ENCODE peak calls at places on chromosomes 1 and 21, in seven cellular contexts. Q is GM06990, Z is mucosa of descending colon, S is NB4, N is astrocyte of the spinal cord, W is GM12865, T is GM23338. P is an unnamed sample.

GRCh38 chr1:92465256-92465647 is 21.5 kb downstream of the GFI1 start:
- DNase-seq in N (no peak), T (no peak), W (no peak), Z (no peak), Q (no peak), S (peak), P (no peak)

GRCh38 chr1:94929351-94929814 is 2.5 kb upstream of the CNN3 start:
- DNase-seq in N (no peak), S (no peak), W (no peak), Z (peak), T (no peak), Q (no peak), P (no peak)

GRCh38 chr1:44296067-44296466 is 59.0 kb downstream of the ERI3 start:
- DNase-seq in T (no peak), W (no peak), Z (no peak), N (no peak), Q (no peak), S (no peak), P (no peak)

GRCh38 chr1:234430691-234431090 is 48.3 kb downstream of the TARBP1 start:
- DNase-seq in T (no peak), N (no peak), S (no peak), Q (no peak), W (no peak), Z (no peak), P (no peak)

GRCh38 chr1:234612352-234613127 is 2.6 kb upstream of the IRF2BP2 start:
- DNase-seq in S (peak), Q (peak), N (peak), T (peak), Z (peak), W (peak), P (peak)

GRCh38 chr1:108892356-108893140 is 15.8 kb downstream of the GPSM2 start:
- DNase-seq in N (peak), T (no peak), Q (no peak), W (no peak), Z (no peak), S (no peak), P (no peak)

GRCh38 chr1:179141592-179142244 is 59.8 kb downstream of the TOR3A start:
- DNase-seq in W (no peak), T (no peak), N (peak), Q (no peak), S (no peak), Z (no peak), P (peak)

GRCh38 chr1:23791434-23792047 is 596 bp downstream of the LYPLA2 start:
- DNase-seq in W (peak), S (peak), T (peak), Q (no peak), N (no peak), Z (peak), P (peak)

GRCh38 chr21:34037009-34037408 is 36.4 kb upstream of the MRPS6 start:
- DNase-seq in Q (no peak), W (no peak), Z (no peak), S (no peak), T (no peak), N (no peak), P (no peak)

GRCh38 chr1:243708210-243708609 is 141.8 kb downstream of the AKT3 start:
- DNase-seq in S (peak), N (peak), T (no peak), Z (no peak), Q (no peak), W (peak), P (no peak)

GRCh38 chr1:110356379-110356778 is 17.2 kb downstream of the RBM15 start:
- DNase-seq in S (no peak), N (no peak), W (no peak), Q (no peak), Z (no peak), T (no peak), P (no peak)

GRCh38 chr1:242710286-242710685 is 185.8 kb upstream of the PLD5 start:
- DNase-seq in T (no peak), Z (no peak), S (no peak), W (no peak), Q (no peak), N (no peak), P (no peak)

GRCh38 chr1:112706505-112707216 is at the start of gene RHOC:
- DNase-seq in Q (peak), Z (peak), S (peak), T (peak), W (peak), N (peak), P (peak)

GRCh38 chr1:184423649-184424048 is 36.8 kb downstream of the C1orf21 start:
- DNase-seq in Z (no peak), Q (no peak), T (no peak), S (no peak), W (no peak), N (no peak), P (no peak)

GRCh38 chr1:184425449-184426277 is 38.8 kb downstream of the C1orf21 start:
- DNase-seq in Z (peak), T (no peak), W (no peak), S (no peak), Q (no peak), N (no peak), P (no peak)

GRCh38 chr1:184424945-184425344 is 38.1 kb downstream of the C1orf21 start:
- DNase-seq in W (no peak), N (no peak), T (no peak), Q (no peak), S (no peak), Z (no peak), P (no peak)

GRCh38 chr1:184422490-184423233 is 35.8 kb downstream of the C1orf21 start:
- DNase-seq in Q (no peak), W (no peak), T (no peak), Z (no peak), S (no peak), N (no peak), P (no peak)

DNA sequence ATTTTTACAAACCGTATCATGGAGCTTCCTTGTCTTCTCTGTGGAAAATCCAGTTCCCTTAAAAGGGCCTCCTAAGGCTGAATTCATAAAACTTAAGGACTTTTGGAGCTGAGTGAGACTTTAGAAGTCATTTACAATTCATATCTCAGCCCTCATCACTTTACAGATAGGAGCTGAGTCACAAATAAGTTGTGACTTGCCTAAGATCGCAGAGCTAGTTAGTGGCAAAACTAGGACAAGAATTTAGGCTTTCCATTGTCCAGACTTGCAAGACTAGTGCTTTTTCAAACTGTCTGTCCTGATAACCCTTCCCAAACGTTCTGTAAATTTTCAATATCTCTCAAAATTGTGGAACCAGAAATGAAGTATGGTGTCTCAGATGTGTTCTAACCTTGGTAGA is 37.3 kb downstream of the C1orf21 start:
- DNase-seq in T (no peak), Z (no peak), N (no peak), W (no peak), Q (no peak), S (no peak), P (no peak)
- TF ChIP-seq CTCF in T (no peak), Z (no peak), N (no peak), W (no peak), Q (no peak), S (no peak), P (no peak)

DNA sequence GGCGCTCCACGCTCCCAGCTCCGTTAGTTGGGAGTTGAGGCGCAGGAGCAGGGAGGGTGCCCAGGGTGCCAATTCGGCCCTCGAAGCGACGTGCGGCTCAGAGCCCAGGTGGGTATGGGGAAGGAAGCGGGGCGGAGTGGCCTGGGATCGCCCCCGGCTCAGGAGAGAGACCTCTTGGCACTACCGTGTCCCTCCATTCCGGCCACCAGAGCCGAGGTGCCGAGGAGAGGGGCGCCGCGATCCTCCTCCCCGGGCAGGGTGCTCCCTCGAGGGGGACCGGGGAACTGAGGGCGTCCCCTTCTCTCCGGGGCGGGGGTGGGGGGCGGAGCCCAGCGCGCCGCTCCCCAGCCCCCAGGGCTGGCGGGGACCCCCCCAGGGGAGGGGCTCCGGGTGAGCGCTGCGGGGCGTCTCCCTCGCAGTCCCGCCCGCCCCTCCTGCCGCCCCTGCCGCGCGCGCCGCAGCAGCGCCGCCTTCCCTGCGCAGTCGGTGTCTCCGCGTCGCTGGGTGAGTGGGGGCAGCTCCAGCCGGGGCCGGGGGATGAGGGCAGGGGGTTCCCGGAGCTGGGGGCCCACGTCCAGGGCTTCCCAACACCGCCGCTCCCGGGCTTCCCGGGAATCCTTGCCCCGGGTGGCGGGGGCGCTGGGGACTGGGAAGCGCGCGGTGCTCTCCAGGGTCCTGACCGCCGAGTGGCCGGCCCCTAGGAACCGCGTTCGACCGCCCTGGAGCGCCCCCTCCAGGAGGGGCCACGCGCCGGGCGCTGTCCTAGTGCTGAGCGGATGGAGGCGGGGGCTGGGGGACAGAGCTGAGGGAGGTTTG is at the start of gene HPCA:
- DNase-seq in N (peak), W (peak), Z (peak), S (peak), Q (no peak), T (peak), P (peak)
- TF ChIP-seq CTCF in N (peak), W (peak), Z (peak), S (peak), Q (peak), T (peak), P (peak)

DNA sequence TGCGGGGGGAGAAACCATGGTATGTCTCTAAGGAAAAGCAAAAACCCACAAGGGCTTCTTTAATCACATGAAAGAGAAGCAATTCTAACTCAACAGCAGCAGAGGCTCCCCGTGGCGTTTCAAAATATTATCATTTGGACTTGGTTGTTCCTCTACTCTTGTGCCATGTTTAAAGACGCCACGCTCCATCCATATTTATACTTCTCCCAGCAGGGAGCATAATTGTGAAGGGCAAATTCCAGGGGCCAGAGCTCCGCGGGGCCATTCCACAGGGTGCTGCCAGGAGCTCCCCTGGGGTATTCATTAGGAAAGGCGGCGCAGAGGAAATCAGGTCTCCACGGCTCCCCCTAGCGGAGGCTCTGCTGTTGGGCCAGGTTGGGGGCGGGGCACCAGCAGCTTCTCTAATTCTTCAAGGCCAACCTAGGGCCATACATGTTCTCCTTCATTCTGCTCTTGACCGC is 92.1 kb upstream of the SSX2IP start:
- DNase-seq in Q (peak), S (peak), Z (peak), T (peak), W (peak), N (peak), P (peak)
- TF ChIP-seq CTCF in Q (peak), S (peak), Z (peak), T (peak), W (peak), N (peak), P (peak)

DNA sequence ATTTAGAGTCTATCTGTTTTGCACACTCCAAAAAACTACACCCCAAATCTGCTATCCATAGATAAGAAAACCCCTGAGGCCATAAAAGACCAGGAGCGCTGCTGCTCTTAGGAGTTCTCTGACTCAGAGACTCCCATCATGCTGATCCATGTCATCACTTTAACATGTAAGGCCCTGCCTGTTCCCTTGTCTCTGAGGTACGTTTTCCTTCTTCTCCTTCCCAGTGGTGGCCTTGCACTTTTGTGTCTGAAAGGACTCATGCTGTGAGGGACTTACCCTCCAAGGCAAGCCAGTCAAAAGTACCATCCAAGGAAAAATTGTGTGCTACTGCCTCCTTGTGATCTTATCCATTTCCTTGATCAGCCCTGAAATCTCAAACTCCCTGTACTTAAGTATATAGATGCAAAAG is 427.4 kb upstream of the NCAM2 start:
- DNase-seq in S (peak), Z (no peak), T (peak), N (no peak), W (no peak), Q (no peak), P (no peak)
- TF ChIP-seq CTCF in S (no peak), Z (no peak), T (peak), N (no peak), W (no peak), Q (no peak), P (no peak)

DNA sequence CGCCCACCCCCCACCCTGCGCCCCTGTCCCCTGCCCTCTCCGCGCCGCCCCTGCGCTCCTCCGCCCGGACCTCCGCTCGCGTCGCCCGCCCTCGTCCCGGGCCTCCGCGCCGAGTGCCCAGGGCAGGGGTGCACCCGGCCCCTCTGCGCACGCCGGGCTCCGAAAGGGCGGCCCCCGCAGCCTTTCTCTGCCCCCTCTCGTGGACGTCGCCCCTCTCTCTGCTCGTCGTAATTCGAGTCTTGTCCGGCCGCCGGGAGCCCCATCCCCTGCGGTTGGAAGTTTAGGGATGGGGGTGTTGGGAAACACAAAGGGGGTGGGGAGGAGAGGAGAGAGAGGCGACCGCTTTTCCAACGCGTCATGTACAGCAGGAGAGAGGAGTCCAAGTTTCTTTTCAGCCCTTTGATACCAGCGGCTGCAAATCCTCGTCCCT is 418 bp downstream of the GALNT2 start:
- DNase-seq in W (peak), Q (peak), S (peak), Z (peak), N (no peak), T (peak), P (peak)
- TF ChIP-seq CTCF in W (no peak), Q (no peak), S (no peak), Z (no peak), N (no peak), T (no peak), P (no peak)

GRCh38 chr1:221032616-221033342 is 153.5 kb downstream of the HLX start:
- DNase-seq in S (no peak), Q (no peak), T (no peak), Z (no peak), W (no peak), N (no peak), P (no peak)
- TF ChIP-seq CTCF in S (no peak), Q (no peak), T (no peak), Z (no peak), W (no peak), N (no peak), P (no peak)

DNA sequence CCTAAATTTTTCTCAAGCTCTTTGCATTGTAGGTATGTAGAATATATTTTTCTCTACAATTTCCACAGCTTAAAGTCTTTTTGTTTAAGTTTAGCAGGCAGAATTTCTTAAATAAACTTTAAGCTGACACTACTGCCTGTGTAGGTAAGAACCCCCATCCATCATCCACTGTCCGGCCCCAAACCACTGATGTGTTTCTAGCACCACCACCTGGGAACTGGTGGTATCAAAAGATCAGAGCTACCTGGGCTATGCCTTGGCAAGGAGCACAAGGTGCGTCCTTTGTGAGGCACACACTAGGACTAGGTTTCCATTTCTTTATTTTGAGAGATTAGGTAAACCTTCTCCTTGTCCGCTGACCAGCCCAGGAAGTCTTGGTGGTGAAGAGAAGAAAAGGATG is 10.5 kb upstream of the LELP1 start:
- DNase-seq in W (peak), Z (no peak), T (peak), N (no peak), Q (no peak), S (peak), P (peak)
- TF ChIP-seq CTCF in W (peak), Z (no peak), T (peak), N (peak), Q (peak), S (peak), P (peak)

DNA sequence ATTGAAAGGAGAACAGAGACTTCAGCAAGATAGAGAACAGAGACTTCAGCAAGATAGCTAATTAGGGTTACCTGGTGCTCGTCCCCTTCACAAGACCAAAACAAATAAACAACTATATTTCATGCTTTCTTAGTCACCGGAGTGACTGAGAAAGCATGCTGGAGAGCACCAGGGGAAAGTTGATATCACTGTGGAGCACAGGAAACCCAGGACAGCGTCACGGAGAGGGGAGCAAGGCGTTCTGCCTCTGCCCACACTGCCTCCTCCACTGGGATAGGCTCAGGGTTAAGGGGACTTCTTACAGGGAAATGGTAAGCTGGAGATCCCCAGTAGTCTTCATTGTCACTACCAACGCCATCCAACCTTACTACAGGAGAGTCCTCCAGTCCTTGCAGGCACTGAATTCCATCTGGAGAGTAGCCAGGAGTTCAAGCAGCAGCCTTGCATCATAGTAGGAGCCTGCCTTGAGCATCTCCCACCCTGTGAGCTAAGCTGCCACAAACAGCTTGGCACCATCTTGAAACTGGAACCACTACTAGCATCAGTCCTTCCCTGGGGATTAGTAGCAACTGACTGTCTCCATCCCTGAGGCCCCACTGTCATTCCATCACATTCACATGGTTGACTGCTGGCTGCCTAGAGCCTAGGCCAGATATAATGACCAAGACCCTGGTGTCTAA is 239.4 kb downstream of the PLPP3 start:
- DNase-seq in N (no peak), W (no peak), Q (no peak), S (no peak), T (no peak), Z (no peak), P (no peak)
- TF ChIP-seq CTCF in N (no peak), W (no peak), Q (no peak), S (no peak), T (no peak), Z (no peak), P (no peak)

DNA sequence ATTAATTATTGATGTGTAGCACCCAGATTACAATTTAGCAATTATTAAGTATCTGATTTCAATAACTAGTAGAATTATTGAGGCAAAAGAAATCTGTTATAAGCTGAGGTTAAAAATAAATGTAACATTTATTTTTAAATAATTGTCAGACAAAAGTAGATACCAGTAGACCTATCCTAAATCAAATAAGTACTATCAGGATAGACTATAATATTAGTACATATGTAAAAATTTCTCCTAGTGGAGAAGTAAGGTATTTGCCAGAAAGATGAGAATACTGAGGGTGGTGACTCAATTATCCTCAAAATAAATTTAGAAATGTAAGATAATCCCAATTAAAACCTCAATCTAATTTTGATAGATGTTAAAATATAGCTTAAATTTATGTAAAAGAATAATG is 377.8 kb upstream of the CHRM3 start:
- DNase-seq in N (no peak), Q (no peak), S (no peak), T (no peak), Z (no peak), W (no peak), P (no peak)
- TF ChIP-seq CTCF in N (no peak), Q (no peak), S (no peak), T (peak), Z (no peak), W (no peak), P (no peak)

P was measured in GM13976.